ENCODE peak calls at places on chromosomes 3 and 15, in five cellular contexts. M is right lobe of liver, I is suprapubic skin, S is BJ, C is right atrium auricular region. Q is an unnamed sample.

GRCh38 chr3:17431004-17431403 is 311.4 kb downstream of the TBC1D5 start:
- DNase-seq in M (no peak), I (no peak), S (no peak), C (no peak), Q (no peak)

GRCh38 chr3:127546970-127547733 is 43.4 kb downstream of the TPRA1 start:
- DNase-seq in M (no peak), I (no peak), S (no peak), C (no peak), Q (no peak)

GRCh38 chr3:163335429-163335828 is 1742.9 kb downstream of the SI start:
- DNase-seq in M (no peak), I (no peak), S (no peak), C (no peak), Q (no peak)

GRCh38 chr15:27730878-27731277 is 368.2 kb downstream of the OCA2 start:
- DNase-seq in M (no peak), I (no peak), S (no peak), C (no peak), Q (no peak)

GRCh38 chr15:64209680-64210334 is 47.0 kb upstream of the PPIB start:
- DNase-seq in M (no peak), I (no peak), S (no peak), C (no peak), Q (no peak)

GRCh38 chr3:104628185-104628789 is 738.4 kb upstream of the ALCAM start:
- DNase-seq in M (no peak), I (no peak), S (no peak), C (no peak), Q (no peak)

GRCh38 chr3:11282250-11283125 is 10.3 kb downstream of the ATG7 start:
- DNase-seq in M (no peak), I (no peak), S (no peak), C (peak), Q (no peak)

GRCh38 chr3:124791639-124792111 is 61.4 kb downstream of the UMPS start:
- DNase-seq in M (no peak), I (peak), S (peak), C (no peak), Q (no peak)

GRCh38 chr15:99682455-99682854 is 50.8 kb downstream of the LYSMD4 start:
- DNase-seq in M (no peak), I (no peak), S (peak), C (no peak), Q (no peak)

GRCh38 chr3:193556841-193557240 is 2.1 kb upstream of the ATP13A4 start:
- DNase-seq in M (peak), I (no peak), S (no peak), C (no peak), Q (no peak)

GRCh38 chr3:48130321-48130881 is 57.8 kb downstream of the CDC25A start:
- DNase-seq in M (peak), I (peak), S (peak), C (peak), Q (peak)

GRCh38 chr3:25897019-25897418 is 107.1 kb downstream of the OXSM start:
- DNase-seq in M (no peak), I (no peak), S (no peak), C (no peak), Q (no peak)

GRCh38 chr3:72163809-72164634 is 379.1 kb upstream of the PROK2 start:
- DNase-seq in M (no peak), I (no peak), S (no peak), C (no peak), Q (peak)

GRCh38 chr15:98803228-98804056 is 155.1 kb downstream of the IGF1R start:
- DNase-seq in M (no peak), I (no peak), S (no peak), C (no peak), Q (no peak)

GRCh38 chr15:81418427-81418826 is 44.4 kb upstream of the TMC3 start:
- DNase-seq in M (no peak), I (no peak), S (no peak), C (no peak), Q (no peak)

GRCh38 chr3:134367869-134368750 is 6.1 kb downstream of the AMOTL2 start:
- DNase-seq in M (peak), I (peak), S (no peak), C (no peak), Q (peak)

GRCh38 chr3:20480771-20481170 is 294.8 kb upstream of the SGO1 start:
- DNase-seq in M (no peak), I (no peak), S (no peak), C (no peak), Q (no peak)

GRCh38 chr3:63355809-63356208 is 77.7 kb downstream of the SYNPR start:
- DNase-seq in M (no peak), I (no peak), S (no peak), C (no peak), Q (no peak)

GRCh38 chr15:86273309-86273708 is 193.6 kb downstream of the AGBL1 start:
- DNase-seq in M (no peak), I (no peak), S (no peak), C (no peak), Q (no peak)

GRCh38 chr15:86278586-86278985 is 198.9 kb downstream of the AGBL1 start:
- DNase-seq in M (no peak), I (no peak), S (no peak), C (no peak), Q (no peak)

GRCh38 chr15:86275361-86275760 is 195.7 kb downstream of the AGBL1 start:
- DNase-seq in M (no peak), I (no peak), S (no peak), C (no peak), Q (no peak)
- H3K4me3 ChIP-seq in M (no peak), I (no peak), S (no peak), C (no peak), Q (no peak)

GRCh38 chr3:196207159-196207832 is 3.9 kb downstream of the ZDHHC19 start:
- DNase-seq in M (peak), I (no peak), S (no peak), C (no peak), Q (peak)
- H3K4me3 ChIP-seq in M (peak), I (peak), S (peak), C (peak), Q (no peak)

GRCh38 chr3:190024912-190025311 is 95.8 kb downstream of the P3H2 start:
- DNase-seq in M (no peak), I (no peak), S (no peak), C (no peak), Q (no peak)
- H3K4me3 ChIP-seq in M (no peak), I (no peak), S (no peak), C (no peak), Q (no peak)

GRCh38 chr3:126290325-126290724 is 66.9 kb downstream of the KLF15 start:
- DNase-seq in M (no peak), I (no peak), S (no peak), C (no peak), Q (no peak)

GRCh38 chr3:126287536-126288181 is 69.5 kb downstream of the KLF15 start:
- DNase-seq in M (peak), I (no peak), S (no peak), C (peak), Q (peak)

GRCh38 chr3:126285369-126285768 is 71.8 kb downstream of the KLF15 start:
- DNase-seq in M (no peak), I (no peak), S (no peak), C (no peak), Q (no peak)

GRCh38 chr3:126287171-126287535 is 70.1 kb downstream of the KLF15 start:
- DNase-seq in M (no peak), I (no peak), S (no peak), C (no peak), Q (no peak)

DNA sequence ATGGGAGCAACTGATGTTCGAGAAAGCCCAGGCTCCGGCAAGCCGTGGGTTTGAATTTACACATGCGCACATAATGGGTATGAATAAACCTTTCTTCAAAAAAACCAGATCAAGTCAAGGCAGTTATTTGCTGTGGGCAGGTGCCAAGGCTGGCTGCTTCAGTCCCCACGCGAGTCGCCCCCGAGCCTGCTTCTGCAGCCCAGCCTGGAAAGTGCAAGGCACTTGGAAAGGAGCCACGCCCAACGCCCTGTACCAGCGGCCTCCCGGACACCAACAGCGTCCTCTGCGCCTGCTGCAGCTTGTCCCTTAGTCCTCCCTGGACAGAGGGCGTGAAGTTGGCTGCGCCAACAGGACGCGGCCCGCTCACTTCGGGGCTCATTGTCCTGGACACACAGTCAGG is 68.9 kb downstream of the KLF15 start:
- DNase-seq in M (peak), I (no peak), S (no peak), C (peak), Q (no peak)
- H3K4me3 ChIP-seq in M (no peak), I (peak), S (no peak), C (no peak), Q (no peak)

GRCh38 chr15:74130089-74130848 is at the start of gene ISLR2:
- DNase-seq in M (no peak), I (no peak), S (no peak), C (no peak), Q (no peak)
- H3K4me3 ChIP-seq in M (no peak), I (peak), S (no peak), C (peak), Q (no peak)

GRCh38 chr15:70142322-70143191 is 44.8 kb upstream of the TLE3 start:
- DNase-seq in M (no peak), I (no peak), S (no peak), C (peak), Q (no peak)
- H3K4me3 ChIP-seq in M (no peak), I (no peak), S (no peak), C (no peak), Q (no peak)

GRCh38 chr15:34794590-34795206 is 651 bp downstream of the ACTC1 start:
- DNase-seq in M (no peak), I (no peak), S (no peak), C (no peak), Q (no peak)
- H3K4me3 ChIP-seq in M (no peak), I (peak), S (no peak), C (peak), Q (no peak)

GRCh38 chr3:29286841-29287240 is 6.0 kb downstream of the RBMS3 start:
- DNase-seq in M (no peak), I (no peak), S (no peak), C (no peak), Q (no peak)
- H3K4me3 ChIP-seq in M (no peak), I (peak), S (peak), C (no peak), Q (no peak)

DNA sequence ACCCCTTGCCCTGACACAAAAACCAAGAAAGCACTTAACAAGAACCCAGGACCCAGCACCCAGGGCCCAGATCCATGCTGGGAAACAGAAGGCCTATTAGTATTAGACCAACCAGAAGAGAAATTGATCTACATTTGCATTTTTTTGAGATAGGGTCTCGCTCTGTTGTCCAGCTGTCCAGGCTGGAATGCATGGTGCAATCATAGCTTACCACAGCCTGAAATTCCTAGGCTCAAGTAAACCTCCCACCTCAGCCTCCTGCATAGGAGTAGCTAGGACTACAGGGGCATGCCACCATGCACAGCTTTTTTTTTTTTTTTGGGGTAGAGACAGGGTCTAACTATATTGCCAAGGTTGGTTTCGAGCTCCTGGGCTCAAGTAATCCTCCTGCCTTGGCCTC is 26.4 kb downstream of the CCDC12 start:
- DNase-seq in M (no peak), I (no peak), S (no peak), C (no peak), Q (peak)
- H3K4me3 ChIP-seq in M (no peak), I (no peak), S (no peak), C (no peak), Q (no peak)

GRCh38 chr3:88032245-88032644 is 26.6 kb downstream of the CGGBP1 start:
- DNase-seq in M (no peak), I (no peak), S (no peak), C (no peak), Q (no peak)
- H3K4me3 ChIP-seq in M (peak), I (peak), S (peak), C (no peak), Q (peak)

Q was measured in spleen.